ENCODE peak calls at places on chromosomes 11 and 22, in nine cellular contexts. V is tibial artery; S is A549; U is upper lobe of right lung; W is H1; B is MM.1S; J is CD4-positive, alpha-beta memory T cell; F is fibroblast of lung; L is CD8-positive, alpha-beta memory T cell. P is an unnamed sample.

GRCh38 chr11:35617687-35618496 is at the start of gene FJX1:
- DNase-seq in F (peak; percentile 94), W (peak; percentile 44), B (peak; percentile 69), V (peak; percentile 37), S (peak; percentile 81), J (no peak), L (no peak), U (peak; percentile 73), P (peak; percentile 89)

GRCh38 chr11:14789879-14790484 is 102.0 kb downstream of the CYP2R1 start:
- DNase-seq in B (peak; percentile 25), U (no peak), L (no peak), W (no peak), F (no peak), J (no peak), V (no peak), S (no peak), P (peak; percentile 61)

GRCh38 chr11:64864473-64865285 is 13.7 kb downstream of the EHD1 start:
- DNase-seq in W (no peak), S (no peak), L (no peak), F (peak; percentile 98), J (peak; percentile 64), V (peak; percentile 87), U (no peak), B (no peak), P (peak; percentile 94)

GRCh38 chr22:46699091-46699490 is 39.0 kb downstream of the CERK start:
- DNase-seq in W (no peak), B (no peak), U (no peak), J (no peak), L (no peak), S (no peak), F (no peak), V (no peak), P (no peak)

GRCh38 chr11:3181722-3182461 is 16.8 kb upstream of the OSBPL5 start:
- DNase-seq in V (no peak), U (no peak), L (no peak), J (no peak), S (no peak), W (no peak), F (no peak), B (no peak), P (no peak)

GRCh38 chr11:121692236-121692635 is 239.5 kb upstream of the SORL1-AS1 start:
- DNase-seq in L (no peak), U (no peak), W (no peak), S (no peak), B (no peak), V (no peak), F (peak; percentile 47), J (no peak), P (no peak)

GRCh38 chr11:65130631-65131416 is 3.5 kb downstream of the SYVN1 start:
- DNase-seq in V (no peak), S (no peak), L (no peak), J (no peak), W (no peak), U (peak; percentile 52), F (no peak), B (no peak), P (no peak)

GRCh38 chr22:40728731-40729189 is 49.5 kb downstream of the MCHR1 start:
- DNase-seq in B (no peak), J (peak; percentile 84), L (peak; percentile 28), W (no peak), V (no peak), S (no peak), F (peak; percentile 56), U (no peak), P (peak; percentile 10)

GRCh38 chr11:118998822-118999221 is 884 bp downstream of the CENATAC start:
- DNase-seq in S (peak; percentile 38), V (no peak), F (peak; percentile 89), W (no peak), B (no peak), U (no peak), J (no peak), L (no peak), P (peak; percentile 50)

GRCh38 chr11:93005239-93005638 is 35.8 kb downstream of the MTNR1B start:
- DNase-seq in L (no peak), V (no peak), F (peak; percentile 69), S (no peak), B (no peak), J (no peak), W (no peak), U (no peak), P (peak; percentile 12)

GRCh38 chr11:92383430-92383829 is 158.8 kb downstream of the FAT3 start:
- DNase-seq in W (no peak), F (peak; percentile 76), B (no peak), S (no peak), J (no peak), U (no peak), L (no peak), V (peak; percentile 47), P (peak; percentile 7)

GRCh38 chr22:50215297-50216049 is 14.7 kb downstream of the SELENOO start:
- DNase-seq in S (no peak), J (peak; percentile 37), W (no peak), V (no peak), F (no peak), U (no peak), L (no peak), B (no peak), P (no peak)

GRCh38 chr11:70805243-70805642 is 406.9 kb downstream of the CTTN start:
- DNase-seq in S (no peak), L (no peak), F (no peak), B (no peak), U (no peak), W (no peak), V (no peak), J (no peak), P (no peak)

GRCh38 chr11:71204294-71204693 is 48.1 kb downstream of the SHANK2 start:
- DNase-seq in J (no peak), S (no peak), W (no peak), L (no peak), B (no peak), F (no peak), V (no peak), U (no peak), P (no peak)

GRCh38 chr22:35219012-35219411 is 38.3 kb upstream of the HMGXB4 start:
- DNase-seq in B (no peak), F (peak; percentile 73), J (no peak), U (no peak), L (no peak), W (no peak), V (no peak), S (peak; percentile 7), P (peak; percentile 24)

GRCh38 chr11:1553808-1554594 is 18.1 kb downstream of the DUSP8 start:
- DNase-seq in S (no peak), W (no peak), L (no peak), V (peak; percentile 19), U (peak; percentile 90), J (no peak), F (no peak), B (no peak), P (no peak)

GRCh38 chr11:115920087-115920461 is 415.9 kb upstream of the CADM1 start:
- DNase-seq in F (peak; percentile 73), J (no peak), B (no peak), W (no peak), L (no peak), V (no peak), U (no peak), S (no peak), P (no peak)
- H3K4me3 ChIP-seq in F (no peak overlapping the region), J (no peak overlapping the region), B (no peak overlapping the region), W (no peak overlapping the region), L (no peak overlapping the region), V (no peak overlapping the region), U (no peak overlapping the region), S (no peak overlapping the region), P (no peak overlapping the region)

GRCh38 chr11:86140334-86140733 is 71.5 kb upstream of the PICALM start:
- DNase-seq in V (no peak), B (no peak), S (no peak), L (no peak), F (no peak), W (no peak), U (no peak), J (no peak), P (no peak)
- H3K4me1 ChIP-seq in V (peaks cover 11% of the 10 kb centered on the region), B (peaks cover 24% of the 10 kb centered on the region), S (peaks cover 7% of the 10 kb centered on the region), L (peaks cover 60% of the 10 kb centered on the region), F (no peaks in the 10 kb centered on the region), W (no peaks in the 10 kb centered on the region), U (peaks cover 13% of the 10 kb centered on the region), J (peaks cover 64% of the 10 kb centered on the region), P (peaks cover 11% of the 10 kb centered on the region)

DNA sequence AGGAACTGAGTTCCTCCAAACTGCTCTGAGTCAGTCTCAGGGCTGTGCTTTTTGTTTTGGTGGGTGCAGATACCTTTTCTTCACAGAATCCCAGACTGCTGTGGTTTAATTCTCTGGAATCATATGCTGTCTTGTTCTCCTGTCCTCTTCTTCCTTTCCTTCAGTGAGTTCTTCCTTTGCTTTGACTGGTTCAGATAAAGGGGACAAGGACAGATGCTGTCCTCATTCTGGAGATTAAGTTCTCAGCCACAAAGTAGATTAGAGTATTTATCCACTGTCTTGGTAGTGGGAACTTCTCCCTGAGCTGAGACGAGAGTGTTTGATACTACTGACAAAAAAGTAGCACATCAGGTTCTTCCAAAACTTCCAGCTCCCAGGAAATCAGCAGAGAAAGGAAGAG is 13.3 kb downstream of the ZDHHC5 start:
- DNase-seq in J (no peak), V (no peak), U (no peak), S (no peak), W (no peak), F (no peak), L (no peak), B (no peak), P (no peak)
- H3K4me3 ChIP-seq in J (no peak overlapping the region), V (no peak overlapping the region), U (no peak overlapping the region), S (no peak overlapping the region), W (no peak overlapping the region), F (no peak overlapping the region), L (no peak overlapping the region), B (no peak overlapping the region), P (no peak overlapping the region)

DNA sequence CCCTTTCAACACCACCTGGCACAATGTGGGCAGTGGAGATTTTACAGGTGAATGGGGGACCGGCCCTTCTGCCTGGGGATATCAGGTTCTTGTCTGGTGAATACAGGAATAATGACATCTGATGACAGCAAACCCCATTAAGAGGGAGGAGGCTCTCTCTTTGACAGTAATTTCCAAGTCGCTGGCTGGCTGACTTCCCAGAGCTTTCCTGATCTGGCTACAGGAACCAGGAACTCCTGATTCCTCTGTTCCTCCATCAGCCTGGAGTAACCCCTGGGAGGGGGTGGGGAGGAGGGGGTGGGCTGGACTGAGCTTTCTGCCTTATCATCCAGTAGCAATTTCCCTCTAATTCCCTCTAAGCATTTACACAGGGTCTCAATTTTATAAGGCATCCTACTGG is 3.7 kb upstream of the MIEF1 start:
- DNase-seq in U (no peak), L (no peak), J (no peak), W (no peak), F (no peak), V (no peak), B (no peak), S (no peak), P (no peak)
- H3K4me1 ChIP-seq in U (peaks cover 37% of the 10 kb centered on the region), L (peaks cover 18% of the 10 kb centered on the region), J (peaks cover 11% of the 10 kb centered on the region), W (peaks cover 5% of the 10 kb centered on the region), F (peaks cover 23% of the 10 kb centered on the region), V (peaks cover 22% of the 10 kb centered on the region), B (peaks cover 12% of the 10 kb centered on the region), S (peaks cover 7% of the 10 kb centered on the region), P (peaks cover 63% of the 10 kb centered on the region)